ENCODE peak calls at places on chromosomes 6 and 20, in eight cellular contexts. J is fibroblast of lung, R is left lung, D is heart right ventricle, S is neural progenitor cell, X is tibial nerve, C is cardiac muscle cell, H is A549. Q is an unnamed sample.

GRCh38 chr6:127302728-127303675 is 36.3 kb downstream of the RNF146 start:
- DNase-seq in J (peak), R (no peak), D (peak), S (peak), X (peak), C (peak), H (peak), Q (no peak)

GRCh38 chr6:101582786-101583185 is 189.3 kb downstream of the GRIK2 start:
- DNase-seq in J (no peak), R (no peak), D (no peak), S (no peak), X (no peak), C (no peak), H (no peak), Q (no peak)

GRCh38 chr6:16741112-16742016 is 19.9 kb downstream of the ATXN1 start:
- DNase-seq in J (peak), R (no peak), D (no peak), S (no peak), X (no peak), C (no peak), H (no peak), Q (no peak)

GRCh38 chr6:125262026-125263013 is 39.4 kb downstream of the HDDC2 start:
- DNase-seq in J (peak), R (no peak), D (no peak), S (no peak), X (no peak), C (no peak), H (no peak), Q (peak)

GRCh38 chr20:64105846-64106434 is 1.4 kb downstream of the NPBWR2 start:
- DNase-seq in J (no peak), R (no peak), D (no peak), S (no peak), X (no peak), C (no peak), H (no peak), Q (no peak)

GRCh38 chr20:38935285-38935684 is 9.1 kb downstream of the FAM83D start:
- DNase-seq in J (no peak), R (no peak), D (no peak), S (no peak), X (no peak), C (no peak), H (peak), Q (no peak)

GRCh38 chr6:11212625-11213024 is 19.8 kb downstream of the NEDD9 start:
- DNase-seq in J (peak), R (peak), D (peak), S (no peak), X (peak), C (no peak), H (peak), Q (no peak)

GRCh38 chr20:35224536-35224935 is 2.0 kb upstream of the MMP24 start:
- DNase-seq in J (no peak), R (no peak), D (no peak), S (no peak), X (no peak), C (no peak), H (no peak), Q (no peak)

GRCh38 chr20:2342243-2342642 is 38.5 kb upstream of the TGM6 start:
- DNase-seq in J (no peak), R (no peak), D (no peak), S (no peak), X (no peak), C (no peak), H (no peak), Q (no peak)

DNA sequence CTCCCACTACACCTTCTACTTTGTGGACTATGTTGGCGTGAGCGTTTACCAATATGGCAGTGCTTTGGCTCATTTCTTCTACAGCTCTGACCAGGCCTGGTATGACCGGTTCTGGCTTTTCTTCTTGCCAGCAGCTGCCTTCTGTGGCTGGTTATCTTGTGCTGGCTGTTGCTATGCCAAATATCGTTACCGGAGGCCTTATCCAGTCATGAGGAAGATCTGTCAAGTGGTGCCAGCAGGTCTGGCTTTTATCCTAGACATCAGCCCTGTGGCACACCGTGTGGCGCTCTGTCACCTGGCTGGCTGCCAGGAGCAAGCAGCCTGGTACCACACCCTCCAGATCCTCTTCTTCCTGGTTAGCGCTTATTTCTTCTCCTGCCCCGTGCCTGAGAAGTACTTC is 16.5 kb upstream of the EFHC1 start:
- DNase-seq in J (no peak), R (no peak), D (peak), S (no peak), X (no peak), C (no peak), H (no peak), Q (no peak)
- H3K27ac ChIP-seq in J (no peak), R (no peak), D (no peak), S (no peak), X (no peak), C (no peak), H (no peak), Q (no peak)

GRCh38 chr6:69913361-69913760 is 47.0 kb downstream of the COL19A1 start:
- DNase-seq in J (no peak), R (no peak), D (no peak), S (no peak), X (no peak), C (no peak), H (no peak), Q (no peak)

DNA sequence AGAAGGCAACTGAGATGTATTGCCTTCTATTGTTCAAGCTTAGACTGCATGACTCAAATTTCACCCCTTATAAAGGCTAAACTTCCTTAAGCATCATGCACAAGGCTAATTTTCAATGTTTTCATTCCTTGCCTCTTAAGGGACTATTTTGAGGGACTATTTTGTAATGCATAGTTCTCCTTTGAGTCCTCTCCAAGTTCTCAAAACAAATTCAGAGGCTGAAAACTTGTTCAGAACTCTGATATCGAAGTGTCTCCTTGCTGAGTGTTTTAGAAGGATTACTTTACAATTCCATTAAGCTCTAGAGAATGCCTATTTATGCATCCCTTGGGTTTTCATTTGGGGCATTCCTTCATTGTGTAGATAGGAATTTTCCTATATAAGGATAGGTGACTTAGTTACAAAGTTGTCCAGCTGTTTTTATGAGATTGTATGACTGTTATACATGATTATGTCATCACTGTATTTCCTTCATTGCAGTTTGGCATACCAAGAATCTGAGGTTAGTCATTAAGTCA is 41.7 kb downstream of the COL19A1 start:
- DNase-seq in J (peak), R (no peak), D (no peak), S (no peak), X (no peak), C (no peak), H (no peak), Q (no peak)
- H3K27ac ChIP-seq in J (no peak), R (no peak), D (no peak), S (no peak), X (no peak), C (no peak), H (no peak), Q (no peak)

GRCh38 chr6:5389086-5389745 is 127.9 kb downstream of the FARS2 start:
- DNase-seq in J (no peak), R (no peak), D (no peak), S (no peak), X (no peak), C (no peak), H (no peak), Q (no peak)
- H3K27ac ChIP-seq in J (no peak), R (no peak), D (no peak), S (no peak), X (no peak), C (no peak), H (no peak), Q (no peak)

GRCh38 chr6:139979021-139979721 is 604.7 kb upstream of the CITED2 start:
- DNase-seq in J (peak), R (no peak), D (peak), S (peak), X (no peak), C (no peak), H (no peak), Q (no peak)
- H3K27ac ChIP-seq in J (peak), R (no peak), D (peak), S (no peak), X (peak), C (peak), H (peak), Q (no peak)

GRCh38 chr6:30601436-30601814 is 15.6 kb downstream of the PPP1R10 start:
- DNase-seq in J (no peak), R (no peak), D (no peak), S (no peak), X (no peak), C (no peak), H (no peak), Q (no peak)
- H3K27ac ChIP-seq in J (no peak), R (no peak), D (no peak), S (no peak), X (no peak), C (peak), H (no peak), Q (no peak)

GRCh38 chr20:17680836-17681740 is 954 bp downstream of the RRBP1 start:
- DNase-seq in J (peak), R (peak), D (peak), S (peak), X (peak), C (peak), H (peak), Q (peak)
- H3K27ac ChIP-seq in J (peak), R (peak), D (peak), S (no peak), X (peak), C (peak), H (peak), Q (peak)

GRCh38 chr20:32337937-32338661 is 20.0 kb upstream of the ASXL1 start:
- DNase-seq in J (no peak), R (no peak), D (no peak), S (no peak), X (no peak), C (no peak), H (no peak), Q (no peak)
- H3K27ac ChIP-seq in J (no peak), R (peak), D (no peak), S (no peak), X (no peak), C (no peak), H (no peak), Q (no peak)

GRCh38 chr20:5608104-5608447 is 142.1 kb upstream of the SHLD1 start:
- DNase-seq in J (no peak), R (no peak), D (no peak), S (peak), X (no peak), C (no peak), H (no peak), Q (no peak)
- H3K27ac ChIP-seq in J (no peak), R (peak), D (peak), S (no peak), X (peak), C (no peak), H (peak), Q (peak)

DNA sequence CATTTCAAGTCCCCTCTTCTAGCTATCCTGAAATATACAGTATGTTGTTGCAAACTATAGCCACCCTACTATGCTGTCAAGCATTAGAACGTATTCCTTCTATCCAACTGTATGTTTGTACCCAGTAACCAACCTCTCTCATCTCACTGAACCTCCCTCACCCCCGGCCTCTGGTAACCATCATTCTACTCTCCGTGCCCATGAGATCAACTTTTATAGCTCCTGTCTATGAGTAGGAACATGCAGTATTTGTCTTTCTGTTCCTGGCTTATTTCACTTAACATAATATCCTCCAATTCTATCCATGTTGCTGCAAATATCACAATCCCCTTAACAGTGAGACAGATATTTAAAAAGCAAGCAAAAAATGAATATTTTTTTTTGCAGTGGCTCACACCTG is 196.9 kb downstream of the PAX1 start:
- DNase-seq in J (no peak), R (no peak), D (no peak), S (no peak), X (no peak), C (no peak), H (no peak), Q (no peak)
- H3K27ac ChIP-seq in J (no peak), R (no peak), D (no peak), S (no peak), X (no peak), C (peak), H (no peak), Q (no peak)

DNA sequence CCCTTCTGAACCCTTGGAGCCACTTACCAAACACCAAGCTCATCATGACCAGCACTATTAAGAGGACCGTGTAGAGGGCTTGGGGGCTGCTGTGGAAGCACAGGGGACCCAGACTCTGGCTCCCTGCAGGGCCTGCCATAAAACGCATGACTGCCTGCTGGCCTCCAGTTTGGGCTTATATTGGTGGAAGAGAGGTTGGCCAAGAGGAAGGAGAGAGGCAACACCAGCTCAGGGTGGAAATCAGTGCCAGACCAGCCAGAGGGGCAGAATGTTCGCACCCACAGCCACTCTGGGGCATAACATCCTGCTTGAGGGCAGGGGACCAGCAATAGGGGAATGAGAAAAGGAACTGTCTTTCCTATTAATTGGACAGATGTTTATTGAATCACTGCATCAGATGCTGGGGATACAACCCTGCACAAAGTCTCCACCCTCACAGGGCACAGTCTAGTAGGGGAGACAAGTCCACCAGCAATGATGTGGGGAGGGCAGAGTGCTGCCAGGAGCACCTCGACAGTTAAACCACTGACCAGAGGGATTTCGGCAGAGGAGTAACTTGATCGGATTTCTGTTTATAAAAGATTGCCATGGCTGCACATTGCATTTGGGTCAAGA is 534 bp downstream of the LY6G5C start:
- DNase-seq in J (no peak), R (no peak), D (no peak), S (no peak), X (no peak), C (no peak), H (no peak), Q (no peak)
- H3K27ac ChIP-seq in J (peak), R (peak), D (peak), S (no peak), X (peak), C (no peak), H (peak), Q (peak)